ENCODE peak calls at places on chromosome 6, in seven cellular contexts. One of them, this sample, is unnamed.

GRCh38 chr6:99819853-99820252 is 174.2 kb downstream of the MCHR2 start:
- DNase-seq in lower lobe of right lung: no peak
- DNase-seq in PC-3: no peak
- DNase-seq in HL-60: no peak
- DNase-seq in stomach: no peak
- DNase-seq in tibial nerve: no peak
- DNase-seq in right atrium auricular region: no peak
- DNase-seq in this sample: no peak

GRCh38 chr6:26295691-26296555 is 69.1 kb upstream of the BTN3A2 start:
- DNase-seq in lower lobe of right lung: no peak
- DNase-seq in PC-3: peak; percentile 93
- DNase-seq in HL-60: no peak
- DNase-seq in stomach: peak; percentile 30
- DNase-seq in tibial nerve: no peak
- DNase-seq in right atrium auricular region: no peak
- DNase-seq in this sample: no peak

GRCh38 chr6:113586413-113586812 is 270.7 kb upstream of the MARCKS start:
- DNase-seq in lower lobe of right lung: no peak
- DNase-seq in PC-3: peak; percentile 44
- DNase-seq in HL-60: no peak
- DNase-seq in stomach: no peak
- DNase-seq in tibial nerve: no peak
- DNase-seq in right atrium auricular region: no peak
- DNase-seq in this sample: no peak

GRCh38 chr6:11231564-11232176 is 798 bp downstream of the NEDD9 start:
- DNase-seq in lower lobe of right lung: no peak
- DNase-seq in PC-3: peak; percentile 61
- DNase-seq in HL-60: no peak
- DNase-seq in stomach: no peak
- DNase-seq in tibial nerve: no peak
- DNase-seq in right atrium auricular region: no peak
- DNase-seq in this sample: peak; percentile 76

GRCh38 chr6:138287144-138287955 is 69.1 kb upstream of the PBOV1 start:
- DNase-seq in lower lobe of right lung: peak; percentile 50
- DNase-seq in PC-3: peak; percentile 63
- DNase-seq in HL-60: peak; percentile 45
- DNase-seq in stomach: peak; percentile 84
- DNase-seq in tibial nerve: no peak
- DNase-seq in right atrium auricular region: no peak
- DNase-seq in this sample: peak; percentile 68

GRCh38 chr6:97129111-97129510 is 153.9 kb downstream of the MMS22L start:
- DNase-seq in lower lobe of right lung: no peak
- DNase-seq in PC-3: no peak
- DNase-seq in HL-60: no peak
- DNase-seq in stomach: no peak
- DNase-seq in tibial nerve: no peak
- DNase-seq in right atrium auricular region: no peak
- DNase-seq in this sample: no peak

GRCh38 chr6:142612956-142613355 is 311.1 kb downstream of the ADGRG6 start:
- DNase-seq in lower lobe of right lung: no peak
- DNase-seq in PC-3: peak; percentile 3
- DNase-seq in HL-60: no peak
- DNase-seq in stomach: no peak
- DNase-seq in tibial nerve: no peak
- DNase-seq in right atrium auricular region: no peak
- DNase-seq in this sample: no peak

GRCh38 chr6:99297415-99297814 is 52.1 kb downstream of the FAXC start:
- DNase-seq in lower lobe of right lung: no peak
- DNase-seq in PC-3: no peak
- DNase-seq in HL-60: no peak
- DNase-seq in stomach: no peak
- DNase-seq in tibial nerve: no peak
- DNase-seq in right atrium auricular region: no peak
- DNase-seq in this sample: no peak

GRCh38 chr6:31128093-31128676 is 7.9 kb upstream of the CDSN start:
- DNase-seq in lower lobe of right lung: peak; percentile 70
- DNase-seq in PC-3: peak; percentile 85
- DNase-seq in HL-60: peak; percentile 40
- DNase-seq in stomach: peak; percentile 85
- DNase-seq in tibial nerve: peak; percentile 74
- DNase-seq in right atrium auricular region: peak; percentile 62
- DNase-seq in this sample: peak; percentile 72

GRCh38 chr6:7975764-7976146 is 65.2 kb upstream of the TXNDC5 start:
- DNase-seq in lower lobe of right lung: no peak
- DNase-seq in PC-3: no peak
- DNase-seq in HL-60: no peak
- DNase-seq in stomach: peak; percentile 29
- DNase-seq in tibial nerve: no peak
- DNase-seq in right atrium auricular region: peak; percentile 65
- DNase-seq in this sample: no peak

GRCh38 chr6:137159912-137160311 is 13.5 kb downstream of the IL22RA2 start:
- DNase-seq in lower lobe of right lung: no peak
- DNase-seq in PC-3: no peak
- DNase-seq in HL-60: no peak
- DNase-seq in stomach: no peak
- DNase-seq in tibial nerve: no peak
- DNase-seq in right atrium auricular region: no peak
- DNase-seq in this sample: no peak

GRCh38 chr6:115485400-115485799 is 575.3 kb downstream of the FRK start:
- DNase-seq in lower lobe of right lung: no peak
- DNase-seq in PC-3: peak; percentile 6
- DNase-seq in HL-60: no peak
- DNase-seq in stomach: no peak
- DNase-seq in tibial nerve: no peak
- DNase-seq in right atrium auricular region: no peak
- DNase-seq in this sample: no peak

GRCh38 chr6:106097368-106098231 is 11.5 kb downstream of the PRDM1 start:
- DNase-seq in lower lobe of right lung: no peak
- DNase-seq in PC-3: peak; percentile 23
- DNase-seq in HL-60: peak; percentile 51
- DNase-seq in stomach: no peak
- DNase-seq in tibial nerve: peak; percentile 30
- DNase-seq in right atrium auricular region: no peak
- DNase-seq in this sample: peak; percentile 60

GRCh38 chr6:71034578-71034977 is 77.7 kb upstream of the B3GAT2 start:
- DNase-seq in lower lobe of right lung: no peak
- DNase-seq in PC-3: no peak
- DNase-seq in HL-60: no peak
- DNase-seq in stomach: no peak
- DNase-seq in tibial nerve: no peak
- DNase-seq in right atrium auricular region: no peak
- DNase-seq in this sample: no peak

GRCh38 chr6:1527098-1527497 is 82.6 kb upstream of the FOXC1 start:
- DNase-seq in lower lobe of right lung: no peak
- DNase-seq in PC-3: no peak
- DNase-seq in HL-60: no peak
- DNase-seq in stomach: no peak
- DNase-seq in tibial nerve: peak; percentile 56
- DNase-seq in right atrium auricular region: no peak
- DNase-seq in this sample: peak; percentile 7

GRCh38 chr6:38482466-38482865 is 157.3 kb downstream of the BTBD9 start:
- DNase-seq in lower lobe of right lung: no peak
- DNase-seq in PC-3: no peak
- DNase-seq in HL-60: no peak
- DNase-seq in stomach: no peak
- DNase-seq in tibial nerve: no peak
- DNase-seq in right atrium auricular region: no peak
- DNase-seq in this sample: no peak
- H3K27me3 ChIP-seq in lower lobe of right lung: no peaks in the 10 kb centered on the region
- H3K27me3 ChIP-seq in PC-3: no peaks in the 10 kb centered on the region
- H3K27me3 ChIP-seq in HL-60: no peaks in the 10 kb centered on the region
- H3K27me3 ChIP-seq in stomach: no peaks in the 10 kb centered on the region
- H3K27me3 ChIP-seq in tibial nerve: no peaks in the 10 kb centered on the region
- H3K27me3 ChIP-seq in right atrium auricular region: no peaks in the 10 kb centered on the region
- H3K27me3 ChIP-seq in this sample: no peaks in the 10 kb centered on the region

DNA sequence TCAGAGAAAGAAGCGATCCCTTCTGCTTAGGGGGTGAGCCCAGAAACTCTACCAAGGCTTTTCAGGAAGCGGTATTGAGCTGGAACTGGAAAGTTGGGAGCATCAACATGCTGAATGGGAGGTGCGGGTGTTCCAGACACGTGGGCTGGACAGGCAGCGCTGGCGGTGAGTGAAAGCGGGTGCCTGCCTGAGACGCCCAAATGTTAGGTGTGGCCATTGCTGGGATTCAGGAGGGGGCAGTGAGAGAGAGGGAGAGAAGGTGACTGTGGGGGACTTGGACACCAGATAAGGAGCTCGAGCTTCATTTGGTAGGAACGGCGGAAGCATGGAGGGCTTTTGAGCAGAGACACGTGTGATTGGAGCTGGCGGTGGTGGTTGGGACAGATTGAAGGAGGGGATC is 157.7 kb downstream of the ZDHHC14 start:
- DNase-seq in lower lobe of right lung: no peak
- DNase-seq in PC-3: no peak
- DNase-seq in HL-60: no peak
- DNase-seq in stomach: no peak
- DNase-seq in tibial nerve: no peak
- DNase-seq in right atrium auricular region: no peak
- DNase-seq in this sample: no peak
- H3K27me3 ChIP-seq in lower lobe of right lung: no peaks in the 10 kb centered on the region
- H3K27me3 ChIP-seq in PC-3: no peaks in the 10 kb centered on the region
- H3K27me3 ChIP-seq in HL-60: no peaks in the 10 kb centered on the region
- H3K27me3 ChIP-seq in stomach: no peaks in the 10 kb centered on the region
- H3K27me3 ChIP-seq in tibial nerve: no peaks in the 10 kb centered on the region
- H3K27me3 ChIP-seq in right atrium auricular region: no peaks in the 10 kb centered on the region
- H3K27me3 ChIP-seq in this sample: no peaks in the 10 kb centered on the region

GRCh38 chr6:108134213-108134973 is 31.4 kb upstream of the NR2E1 start:
- DNase-seq in lower lobe of right lung: no peak
- DNase-seq in PC-3: no peak
- DNase-seq in HL-60: no peak
- DNase-seq in stomach: no peak
- DNase-seq in tibial nerve: no peak
- DNase-seq in right atrium auricular region: no peak
- DNase-seq in this sample: no peak
- H3K27me3 ChIP-seq in lower lobe of right lung: peaks cover 48% of the 10 kb centered on the region
- H3K27me3 ChIP-seq in PC-3: no peaks in the 10 kb centered on the region
- H3K27me3 ChIP-seq in HL-60: peaks cover 18% of the 10 kb centered on the region
- H3K27me3 ChIP-seq in stomach: peaks cover 22% of the 10 kb centered on the region
- H3K27me3 ChIP-seq in tibial nerve: no peaks in the 10 kb centered on the region
- H3K27me3 ChIP-seq in right atrium auricular region: no peaks in the 10 kb centered on the region
- H3K27me3 ChIP-seq in this sample: peaks cover 3% of the 10 kb centered on the region

DNA sequence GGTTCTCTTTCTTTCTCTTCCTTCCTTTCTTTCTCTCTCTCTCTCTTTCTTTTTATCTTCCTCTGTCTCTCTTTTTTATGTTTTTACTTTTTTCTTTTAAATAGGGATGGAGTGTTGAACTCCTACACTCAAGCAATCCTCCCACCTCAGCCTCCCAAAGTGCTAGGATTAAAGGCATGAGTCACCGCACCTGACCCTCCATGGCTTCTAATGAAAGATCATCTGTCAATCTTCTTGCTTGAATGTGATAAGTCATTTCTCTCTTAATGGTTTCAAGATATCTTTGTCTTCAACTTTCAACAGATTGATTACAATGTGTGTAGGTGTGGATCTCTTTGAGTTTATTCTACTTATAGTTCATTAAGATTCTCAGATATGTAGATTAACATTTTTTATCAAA is 25.2 kb upstream of the HLA-DOA start:
- DNase-seq in lower lobe of right lung: no peak
- DNase-seq in PC-3: no peak
- DNase-seq in HL-60: no peak
- DNase-seq in stomach: no peak
- DNase-seq in tibial nerve: no peak
- DNase-seq in right atrium auricular region: no peak
- DNase-seq in this sample: no peak
- H3K27me3 ChIP-seq in lower lobe of right lung: no peaks in the 10 kb centered on the region
- H3K27me3 ChIP-seq in PC-3: peaks cover 77% of the 10 kb centered on the region
- H3K27me3 ChIP-seq in HL-60: peaks cover 9% of the 10 kb centered on the region
- H3K27me3 ChIP-seq in stomach: no peaks in the 10 kb centered on the region
- H3K27me3 ChIP-seq in tibial nerve: no peaks in the 10 kb centered on the region
- H3K27me3 ChIP-seq in right atrium auricular region: no peaks in the 10 kb centered on the region
- H3K27me3 ChIP-seq in this sample: no peaks in the 10 kb centered on the region